ENCODE peak calls at places on chromosomes 5 and 9, in nine cellular contexts. S is Caco-2; A is coronary artery; Y is neuronal stem cell; M is fibroblast of the aortic adventitia; X is dorsolateral prefrontal cortex; U is naive thymus-derived CD4-positive, alpha-beta T cell; E is bronchial epithelial cell; O is astrocyte of the spinal cord. G is an unnamed sample.
A peak's percentile ranks its signal among the peaks of the same experiment; 100 is the strongest.

GRCh38 chr9:121798941-121799340 is 147.5 kb downstream of the DAB2IP start:
- DNase-seq in S (no peak), A (no peak), Y (no peak), M (no peak), X (no peak), U (no peak), E (no peak), O (no peak), G (no peak)

GRCh38 chr9:136209786-136210185 is 4.9 kb upstream of the LHX3 start:
- DNase-seq in S (no peak), A (no peak), Y (no peak), M (no peak), X (no peak), U (no peak), E (no peak), O (no peak), G (no peak)

GRCh38 chr5:108998216-108998615 is 250.5 kb downstream of the FER start:
- DNase-seq in S (no peak), A (no peak), Y (no peak), M (no peak), X (no peak), U (no peak), E (no peak), O (no peak), G (no peak)

GRCh38 chr9:115194216-115194615 is 76.3 kb upstream of the TNC start:
- DNase-seq in S (no peak), A (no peak), Y (no peak), M (peak; percentile 31), X (no peak), U (no peak), E (no peak), O (no peak), G (no peak)

GRCh38 chr9:91162784-91163440 is 198.8 kb downstream of the AUH start:
- DNase-seq in S (no peak), A (peak; percentile 68), Y (no peak), M (no peak), X (peak; percentile 16), U (peak; percentile 75), E (peak; percentile 29), O (no peak), G (peak; percentile 87)

GRCh38 chr5:116035123-116035522 is 2.9 kb downstream of the ARL14EPL start:
- DNase-seq in S (no peak), A (no peak), Y (no peak), M (no peak), X (no peak), U (no peak), E (peak; percentile 5), O (no peak), G (no peak)

GRCh38 chr9:110744753-110745522 is 76.3 kb downstream of the MUSK start:
- DNase-seq in S (no peak), A (no peak), Y (no peak), M (peak; percentile 99), X (no peak), U (no peak), E (peak; percentile 96), O (peak; percentile 98), G (no peak)

GRCh38 chr5:76688836-76689235 is 27.1 kb upstream of the F2R start:
- DNase-seq in S (peak; percentile 21), A (no peak), Y (no peak), M (no peak), X (no peak), U (no peak), E (no peak), O (no peak), G (no peak)

GRCh38 chr5:139358064-139358463 is 16.4 kb downstream of the PAIP2 start:
- DNase-seq in S (no peak), A (no peak), Y (no peak), M (no peak), X (no peak), U (no peak), E (no peak), O (no peak), G (no peak)

DNA sequence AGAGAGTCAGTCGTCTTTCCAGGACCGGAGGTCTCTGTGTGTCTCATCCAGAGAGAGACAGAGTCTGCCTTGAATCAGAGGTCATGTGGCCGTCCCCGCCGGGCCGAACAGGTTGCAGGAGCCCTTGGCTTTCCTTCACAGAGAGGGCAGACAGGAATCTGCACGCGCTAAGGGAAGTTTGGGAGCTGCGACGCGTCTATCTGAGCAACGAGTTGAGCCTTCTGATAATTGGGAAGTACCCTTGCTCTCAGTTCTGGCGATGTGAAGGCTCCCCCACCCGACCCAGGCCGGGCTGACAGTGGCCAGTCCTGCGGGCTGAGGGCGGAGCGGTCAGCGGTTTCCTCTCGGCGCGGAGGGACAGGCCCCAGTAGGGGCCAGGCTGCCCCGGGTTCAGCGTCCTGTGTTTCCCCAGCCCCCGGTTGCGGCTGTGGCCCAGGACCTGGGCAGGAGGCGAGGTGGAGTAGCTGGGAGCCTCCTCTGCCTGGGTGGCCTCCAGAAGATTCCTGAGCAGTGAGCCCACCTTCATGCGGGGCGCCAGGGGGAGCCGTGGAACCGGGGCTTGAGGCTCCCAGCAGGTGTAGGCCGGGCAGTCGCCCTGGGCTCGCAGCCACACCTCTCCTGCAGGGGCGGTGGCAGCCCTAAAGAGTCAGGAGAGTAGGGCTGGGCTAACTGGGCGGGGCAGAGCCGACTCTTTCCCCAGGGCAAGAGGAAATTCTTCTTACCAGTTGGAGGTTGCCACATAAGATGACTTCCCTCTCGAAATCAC is 13.8 kb downstream of the NR2F1 start:
- DNase-seq in S (peak; percentile 10), A (no peak), Y (no peak), M (no peak), X (no peak), U (no peak), E (no peak), O (peak; percentile 32), G (no peak)
- H3K4me3 ChIP-seq in S (no peak overlapping the region), A (peak overlapping the region; percentile 12), Y (no peak overlapping the region), M (no peak overlapping the region), X (no peak overlapping the region), U (no peak overlapping the region), E (no peak overlapping the region), O (no peak overlapping the region), G (no peak overlapping the region)

GRCh38 chr9:37119360-37119759 is 1.0 kb upstream of the ZCCHC7 start:
- DNase-seq in S (peak; percentile 8), A (no peak), Y (no peak), M (no peak), X (no peak), U (no peak), E (no peak), O (no peak), G (no peak)
- H3K4me3 ChIP-seq in S (peak overlapping the region; percentile 75), A (peak overlapping the region; percentile 86), Y (no peak overlapping the region), M (no peak overlapping the region), X (peak overlapping the region; percentile 94), U (no peak overlapping the region), E (no peak overlapping the region), O (no peak overlapping the region), G (no peak overlapping the region)

GRCh38 chr5:72505539-72505938 is 1.7 kb downstream of the ZNF366 start:
- DNase-seq in S (no peak), A (no peak), Y (no peak), M (no peak), X (no peak), U (no peak), E (no peak), O (no peak), G (no peak)

GRCh38 chr5:72506150-72506549 is 1.1 kb downstream of the ZNF366 start:
- DNase-seq in S (no peak), A (no peak), Y (no peak), M (no peak), X (no peak), U (no peak), E (no peak), O (no peak), G (no peak)

GRCh38 chr5:72507360-72508238 is at the start of gene ZNF366:
- DNase-seq in S (no peak), A (no peak), Y (no peak), M (no peak), X (no peak), U (no peak), E (no peak), O (no peak), G (no peak)

GRCh38 chr5:72503888-72504491 is 3.2 kb downstream of the ZNF366 start:
- DNase-seq in S (no peak), A (no peak), Y (no peak), M (no peak), X (no peak), U (no peak), E (no peak), O (peak; percentile 42), G (no peak)

DNA sequence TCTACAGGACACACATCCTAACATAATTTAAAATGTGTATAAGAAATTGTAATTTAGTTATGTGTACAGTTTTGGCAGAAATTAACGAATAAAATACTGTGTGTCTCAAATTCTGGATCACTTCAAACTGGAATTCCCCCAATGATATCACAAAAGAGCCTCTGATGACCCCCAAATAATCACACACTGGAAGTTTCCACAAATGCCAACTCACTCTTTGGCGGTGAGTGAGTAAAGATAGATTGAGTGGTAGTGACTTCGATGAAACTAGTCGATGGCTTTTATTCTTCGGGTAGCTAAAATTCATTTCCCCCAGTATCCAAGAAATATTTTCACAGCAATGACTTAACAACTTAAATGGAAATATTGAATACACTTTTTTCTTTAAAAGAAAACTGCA is 2.2 kb downstream of the ZNF366 start:
- DNase-seq in S (no peak), A (no peak), Y (no peak), M (no peak), X (no peak), U (no peak), E (no peak), O (no peak), G (no peak)
- H3K4me3 ChIP-seq in S (no peak overlapping the region), A (no peak overlapping the region), Y (no peak overlapping the region), M (no peak overlapping the region), X (no peak overlapping the region), U (no peak overlapping the region), E (no peak overlapping the region), O (no peak overlapping the region), G (no peak overlapping the region)

GRCh38 chr9:17394868-17395488 is 183.9 kb upstream of the SH3GL2 start:
- DNase-seq in S (no peak), A (no peak), Y (no peak), M (no peak), X (no peak), U (no peak), E (no peak), O (no peak), G (no peak)
- H3K4me3 ChIP-seq in S (no peak overlapping the region), A (no peak overlapping the region), Y (no peak overlapping the region), M (no peak overlapping the region), X (no peak overlapping the region), U (no peak overlapping the region), E (no peak overlapping the region), O (no peak overlapping the region), G (no peak overlapping the region)

GRCh38 chr5:11396867-11397266 is 507.4 kb downstream of the CTNND2 start:
- DNase-seq in S (no peak), A (no peak), Y (no peak), M (no peak), X (no peak), U (no peak), E (no peak), O (no peak), G (no peak)
- H3K4me3 ChIP-seq in S (no peak overlapping the region), A (no peak overlapping the region), Y (no peak overlapping the region), M (no peak overlapping the region), X (no peak overlapping the region), U (no peak overlapping the region), E (no peak overlapping the region), O (no peak overlapping the region), G (no peak overlapping the region)

DNA sequence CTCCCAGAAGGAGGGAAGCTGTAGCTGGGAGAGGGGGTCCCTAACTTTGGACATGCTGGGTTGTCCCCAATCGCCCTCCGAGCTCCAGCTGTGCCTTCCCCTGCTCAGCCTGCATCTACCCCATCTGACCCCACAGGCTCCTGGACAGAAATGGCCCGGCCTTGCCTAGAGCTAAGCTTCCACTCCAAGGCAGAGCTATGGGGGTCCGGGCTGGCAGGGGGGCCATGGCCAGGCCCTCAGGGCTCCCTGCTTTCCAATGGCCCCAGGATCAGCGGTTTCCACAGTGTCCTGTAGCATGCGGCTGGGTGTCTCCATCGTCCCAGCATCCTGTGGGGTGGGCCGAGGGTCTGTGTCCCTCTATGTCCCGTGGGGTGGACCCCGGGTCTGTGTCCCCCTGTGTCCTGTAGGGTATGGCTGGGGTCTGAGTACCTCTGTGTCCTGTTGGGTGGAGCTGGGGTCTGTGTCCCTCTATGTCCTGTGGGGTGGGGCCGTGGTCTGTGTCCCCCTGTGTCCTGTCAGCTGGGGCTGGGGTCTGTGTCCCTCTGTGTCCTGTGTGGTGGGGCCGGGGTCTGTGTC is 130.6 kb downstream of the RXRA start:
- DNase-seq in S (no peak), A (no peak), Y (no peak), M (no peak), X (no peak), U (no peak), E (no peak), O (no peak), G (no peak)
- H3K4me3 ChIP-seq in S (no peak overlapping the region), A (peak overlapping the region; percentile 63), Y (no peak overlapping the region), M (no peak overlapping the region), X (no peak overlapping the region), U (peak overlapping the region; percentile 63), E (no peak overlapping the region), O (no peak overlapping the region), G (no peak overlapping the region)